ENCODE peak calls at places on chromosomes 7 and 10, in seven cellular contexts. Z is choroid plexus epithelial cell, V is left ventricle myocardium inferior, N is WERI-Rb-1, I is mucosa of descending colon, F is epithelial cell of esophagus, W is GM13977. P is an unnamed sample.

GRCh38 chr10:112271982-112272381 is 11.2 kb upstream of the TECTB start:
- DNase-seq in V (no peak), F (peak; percentile 17), Z (peak; percentile 82), N (no peak), W (no peak), I (no peak), P (no peak)

GRCh38 chr7:101116898-101117297 is 10.0 kb upstream of the SERPINE1 start:
- DNase-seq in Z (no peak), V (no peak), N (no peak), W (no peak), I (no peak), F (no peak), P (no peak)

GRCh38 chr7:54743580-54743979 is 15.4 kb downstream of the SEC61G start:
- DNase-seq in N (no peak), F (no peak), I (no peak), V (no peak), W (no peak), Z (peak; percentile 19), P (no peak)

GRCh38 chr7:148626828-148627227 is 36.3 kb downstream of the C7orf33 start:
- DNase-seq in V (no peak), Z (no peak), I (no peak), F (no peak), W (no peak), N (no peak), P (no peak)

GRCh38 chr10:112115781-112116385 is 67.7 kb downstream of the GPAM start:
- DNase-seq in N (peak; percentile 56), Z (peak; percentile 60), V (no peak), F (peak; percentile 22), W (peak; percentile 65), I (peak; percentile 52), P (peak; percentile 51)

GRCh38 chr7:30173058-30173897 is 38.5 kb downstream of the MTURN start:
- DNase-seq in W (no peak), F (peak; percentile 100), I (peak; percentile 31), Z (peak; percentile 74), N (peak; percentile 51), V (peak; percentile 74), P (no peak)

GRCh38 chr10:105837951-105838350 is 1196.9 kb downstream of the SORCS3 start:
- DNase-seq in Z (peak; percentile 2), I (no peak), W (peak; percentile 26), V (no peak), N (no peak), F (peak; percentile 1), P (no peak)

GRCh38 chr7:82204694-82205093 is 238.9 kb downstream of the CACNA2D1 start:
- DNase-seq in W (no peak), I (no peak), N (no peak), F (peak; percentile 63), V (peak; percentile 37), Z (peak; percentile 92), P (no peak)

GRCh38 chr10:51642591-51642990 is 56.8 kb downstream of the CSTF2T start:
- DNase-seq in W (no peak), I (no peak), Z (no peak), F (no peak), N (no peak), V (no peak), P (no peak)

DNA sequence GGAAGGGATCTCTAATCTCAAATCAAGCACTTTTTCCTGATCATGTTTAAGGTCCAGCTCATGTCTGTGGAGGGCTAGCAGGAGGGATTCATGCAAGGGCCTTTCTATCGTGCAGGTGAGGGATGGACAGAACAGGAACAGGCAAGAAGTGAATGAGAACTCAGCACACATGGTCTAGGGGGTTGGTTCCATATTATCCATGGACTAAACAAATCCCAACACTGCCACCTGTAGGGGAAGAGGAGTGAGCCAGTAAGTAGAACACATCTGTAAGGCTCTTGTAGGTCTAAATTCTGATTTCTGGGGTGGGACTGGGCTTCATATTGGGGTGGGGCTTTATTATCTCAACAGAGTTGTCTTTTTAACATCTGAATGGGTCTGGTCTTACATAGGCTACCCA is 138.0 kb upstream of the TARP start:
- DNase-seq in W (no peak), F (peak; percentile 24), N (peak; percentile 47), I (peak; percentile 16), Z (peak; percentile 51), V (no peak), P (no peak)
- TF ChIP-seq CTCF in W (peak; percentile 34), F (peak; percentile 30), N (peak; percentile 40), I (no peak), Z (peak; percentile 48), V (no peak), P (no peak)

GRCh38 chr10:113279262-113279661 is 273.6 kb upstream of the HABP2 start:
- DNase-seq in W (no peak), F (no peak), Z (no peak), N (no peak), I (no peak), V (no peak), P (no peak)

GRCh38 chr10:113284635-113285034 is 268.2 kb upstream of the HABP2 start:
- DNase-seq in Z (no peak), V (no peak), N (no peak), F (no peak), W (no peak), I (no peak), P (no peak)

GRCh38 chr10:113285291-113285690 is 267.6 kb upstream of the HABP2 start:
- DNase-seq in F (no peak), W (no peak), I (no peak), N (no peak), V (no peak), Z (no peak), P (no peak)

GRCh38 chr10:113287592-113287991 is 265.3 kb upstream of the HABP2 start:
- DNase-seq in N (no peak), I (no peak), F (no peak), Z (no peak), W (no peak), V (no peak), P (no peak)

DNA sequence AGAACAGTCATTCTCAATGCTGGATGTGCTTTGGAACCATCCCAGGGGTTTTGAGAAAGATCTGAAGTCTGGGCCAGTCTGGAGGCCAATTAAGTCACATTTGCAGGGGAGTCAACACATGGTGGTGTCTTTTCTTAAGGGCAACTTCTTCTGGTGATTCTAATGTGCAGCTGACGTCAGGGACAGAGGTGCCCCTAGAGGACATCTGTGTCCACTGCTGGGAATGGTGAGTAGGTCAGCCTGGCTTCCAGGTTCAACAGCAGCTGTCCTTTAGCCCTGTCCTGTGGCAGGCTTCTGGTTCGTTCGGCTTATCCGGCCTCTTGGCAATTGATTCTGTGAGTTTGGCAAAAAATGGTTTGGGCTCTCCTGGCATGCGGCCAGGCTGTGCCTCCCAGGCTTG is 269.7 kb upstream of the HABP2 start:
- DNase-seq in V (no peak), Z (no peak), F (no peak), I (no peak), N (no peak), W (no peak), P (no peak)
- TF ChIP-seq CTCF in V (no peak), Z (peak; percentile 5), F (no peak), I (no peak), N (peak; percentile 53), W (no peak), P (no peak)

GRCh38 chr10:54985732-54986131 is 184.7 kb upstream of the PCDH15 start:
- DNase-seq in F (peak; percentile 43), N (no peak), I (no peak), Z (peak; percentile 28), V (no peak), W (peak; percentile 3), P (no peak)
- TF ChIP-seq CTCF in F (peak; percentile 38), N (peak; percentile 35), I (no peak), Z (no peak), V (peak; percentile 45), W (peak; percentile 52), P (peak; percentile 39)

DNA sequence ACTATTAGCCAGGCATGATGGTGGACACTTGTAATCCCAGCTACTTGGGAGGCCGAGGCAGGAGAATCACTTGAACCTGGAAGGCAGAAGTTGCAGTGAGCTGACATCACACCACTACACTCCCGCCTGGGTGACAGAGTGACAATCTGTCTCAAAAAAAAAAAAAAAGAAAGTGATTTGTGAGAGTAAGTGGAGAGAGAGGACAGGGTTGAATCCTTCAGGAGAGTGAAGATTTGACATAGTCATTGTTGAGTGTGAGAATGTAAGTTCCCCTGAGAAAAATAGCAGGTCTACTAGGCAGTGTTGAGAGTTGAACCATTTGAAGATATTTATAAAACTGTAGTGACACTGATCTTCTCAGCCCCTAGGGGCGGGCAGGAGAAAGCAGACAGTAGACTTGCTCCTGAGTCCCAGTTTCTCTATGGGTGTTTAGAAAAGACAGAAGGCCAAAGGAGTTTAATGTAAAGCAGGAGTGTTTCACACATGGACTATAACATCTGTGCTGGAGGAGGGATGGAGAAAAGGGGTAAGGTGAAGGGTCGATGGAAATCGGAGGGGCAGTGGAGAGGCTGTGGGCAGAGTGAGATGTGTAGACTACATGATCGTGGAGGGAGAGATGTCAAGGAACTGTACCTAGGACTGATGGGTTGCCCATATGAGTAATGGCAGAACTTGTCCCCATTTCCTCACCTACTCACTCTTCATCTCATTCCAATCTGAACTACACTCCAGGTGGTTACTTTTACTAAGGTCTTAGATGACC is 13.7 kb upstream of the LAMB4 start:
- DNase-seq in N (no peak), Z (no peak), F (no peak), W (no peak), V (no peak), I (no peak), P (no peak)
- TF ChIP-seq CTCF in N (no peak), Z (no peak), F (no peak), W (no peak), V (no peak), I (no peak), P (no peak)

GRCh38 chr10:108783897-108784296 is 1139.4 kb downstream of the XPNPEP1 start:
- DNase-seq in V (no peak), W (peak; percentile 11), I (peak; percentile 32), F (peak; percentile 52), N (peak; percentile 78), Z (peak; percentile 88), P (peak; percentile 11)
- TF ChIP-seq CTCF in V (no peak), W (peak; percentile 86), I (no peak), F (peak; percentile 21), N (peak; percentile 77), Z (peak; percentile 68), P (peak; percentile 33)

GRCh38 chr10:17200885-17201164 is 647 bp downstream of the TRDMT1 start:
- DNase-seq in N (peak; percentile 4), I (peak; percentile 62), V (peak; percentile 18), W (peak; percentile 33), F (peak; percentile 38), Z (peak; percentile 59), P (no peak)
- TF ChIP-seq CTCF in N (no peak), I (no peak), V (no peak), W (no peak), F (no peak), Z (peak; percentile 18), P (no peak)

GRCh38 chr7:127513311-127513710 is 72.1 kb downstream of the GCC1 start:
- DNase-seq in Z (no peak), W (no peak), I (no peak), V (no peak), F (no peak), N (no peak), P (no peak)

GRCh38 chr7:127516320-127516719 is 69.1 kb downstream of the GCC1 start:
- DNase-seq in N (no peak), F (no peak), Z (no peak), V (no peak), I (no peak), W (no peak), P (no peak)

GRCh38 chr7:127512587-127512986 is 72.8 kb downstream of the GCC1 start:
- DNase-seq in N (no peak), V (no peak), Z (no peak), W (no peak), F (no peak), I (no peak), P (no peak)

GRCh38 chr7:127514499-127514898 is 70.9 kb downstream of the GCC1 start:
- DNase-seq in I (no peak), Z (peak; percentile 72), N (peak; percentile 10), F (peak; percentile 60), W (peak; percentile 30), V (no peak), P (no peak)
- TF ChIP-seq CTCF in I (no peak), Z (peak; percentile 58), N (peak; percentile 69), F (peak; percentile 67), W (peak; percentile 24), V (peak; percentile 59), P (no peak)

P was measured in nephron progenitor cell.